ENCODE peak calls at places on chromosomes 11 and 22, in six cellular contexts. D is GM03348, A is BJ, J is erythroblast, W is NCI-H1417, Z is transverse colon. O is an unnamed sample.
A peak's percentile ranks its signal among the peaks of the same experiment; 100 is the strongest.

GRCh38 chr11:112523917-112524316 is 263.3 kb upstream of the PLET1 start:
- DNase-seq in D (no peak), A (no peak), J (no peak), W (no peak), Z (no peak), O (no peak)

GRCh38 chr11:111602865-111603632 is 800 bp downstream of the SIK2 start:
- DNase-seq in D (peak; percentile 58), A (no peak), J (peak; percentile 38), W (peak; percentile 28), Z (peak; percentile 44), O (no peak)

GRCh38 chr22:29202231-29203192 is 3.2 kb upstream of the EMID1 start:
- DNase-seq in D (no peak), A (no peak), J (peak; percentile 89), W (no peak), Z (peak; percentile 59), O (peak; percentile 84)

GRCh38 chr22:42692239-42693054 is 28.2 kb downstream of the A4GALT start:
- DNase-seq in D (no peak), A (no peak), J (no peak), W (no peak), Z (no peak), O (peak; percentile 68)

GRCh38 chr11:63919267-63920125 is 2.5 kb upstream of the RCOR2 start:
- DNase-seq in D (peak; percentile 70), A (no peak), J (no peak), W (peak; percentile 9), Z (peak; percentile 50), O (no peak)

GRCh38 chr11:45021692-45022130 is 71.0 kb upstream of the TP53I11 start:
- DNase-seq in D (peak; percentile 83), A (no peak), J (no peak), W (no peak), Z (peak; percentile 24), O (peak; percentile 63)

GRCh38 chr11:111097191-111097590 is 148.3 kb upstream of the POU2AF2 start:
- DNase-seq in D (no peak), A (no peak), J (no peak), W (no peak), Z (peak; percentile 11), O (peak; percentile 31)

GRCh38 chr11:10973416-10973815 is 115.6 kb upstream of the ZBED5 start:
- DNase-seq in D (no peak), A (no peak), J (no peak), W (no peak), Z (no peak), O (no peak)

GRCh38 chr11:67252831-67253239 is 13.4 kb upstream of the GRK2 start:
- DNase-seq in D (peak; percentile 27), A (no peak), J (peak; percentile 76), W (no peak), Z (no peak), O (peak; percentile 58)

GRCh38 chr22:45321827-45322226 is 12.1 kb downstream of the FAM118A start:
- DNase-seq in D (no peak), A (no peak), J (no peak), W (no peak), Z (no peak), O (no peak)

GRCh38 chr22:40002935-40003715 is 8.4 kb downstream of the FAM83F start:
- DNase-seq in D (no peak), A (no peak), J (no peak), W (no peak), Z (no peak), O (no peak)

GRCh38 chr22:30922151-30922611 is 46.4 kb downstream of the MORC2 start:
- DNase-seq in D (peak; percentile 81), A (no peak), J (peak; percentile 66), W (no peak), Z (peak; percentile 62), O (peak; percentile 59)

GRCh38 chr11:24386551-24387404 is 110.1 kb upstream of the LUZP2 start:
- DNase-seq in D (peak; percentile 48), A (no peak), J (no peak), W (peak; percentile 95), Z (no peak), O (no peak)

GRCh38 chr11:6413791-6414231 is 5.1 kb downstream of the APBB1 start:
- DNase-seq in D (no peak), A (no peak), J (no peak), W (peak; percentile 57), Z (no peak), O (no peak)

GRCh38 chr11:60899021-60899936 is 7.1 kb downstream of the PRPF19 start:
- DNase-seq in D (peak; percentile 83), A (no peak), J (peak; percentile 78), W (peak; percentile 37), Z (no peak), O (no peak)

GRCh38 chr22:46286941-46287872 is 9.5 kb upstream of the GTSE1 start:
- DNase-seq in D (no peak), A (no peak), J (no peak), W (no peak), Z (no peak), O (no peak)

GRCh38 chr11:130043575-130043974 is 26.1 kb upstream of the APLP2 start:
- DNase-seq in D (no peak), A (no peak), J (no peak), W (no peak), Z (no peak), O (no peak)

GRCh38 chr22:39238966-39239510 is 5.7 kb downstream of the PDGFB start:
- DNase-seq in D (no peak), A (no peak), J (no peak), W (no peak), Z (no peak), O (no peak)

GRCh38 chr11:120137611-120138521 is at the start of gene TRIM29:
- DNase-seq in D (peak; percentile 3), A (no peak), J (no peak), W (no peak), Z (peak; percentile 49), O (peak; percentile 64)

GRCh38 chr22:50737728-50738648 is at the start of gene ACR:
- DNase-seq in D (no peak), A (no peak), J (no peak), W (no peak), Z (no peak), O (no peak)

GRCh38 chr11:118679483-118679882 is at the start of gene TREH:
- DNase-seq in D (no peak), A (no peak), J (no peak), W (no peak), Z (peak; percentile 76), O (no peak)

GRCh38 chr11:59187587-59187986 is 15.7 kb downstream of the DTX4 start:
- DNase-seq in D (peak; percentile 30), A (no peak), J (no peak), W (no peak), Z (peak; percentile 71), O (peak; percentile 76)

GRCh38 chr11:77371646-77372045 is 70.2 kb upstream of the GDPD4 start:
- DNase-seq in D (no peak), A (no peak), J (no peak), W (no peak), Z (no peak), O (no peak)

GRCh38 chr11:57338152-57338551 is at the start of gene P2RX3:
- DNase-seq in D (no peak), A (no peak), J (no peak), W (no peak), Z (no peak), O (no peak)

GRCh38 chr22:19970479-19971275 is 29.1 kb upstream of the TXNRD2 start:
- DNase-seq in D (peak; percentile 90), A (no peak), J (peak; percentile 73), W (peak; percentile 9), Z (peak; percentile 73), O (peak; percentile 59)

GRCh38 chr11:6027501-6027900 is 3.1 kb downstream of the OR56A1 start:
- DNase-seq in D (no peak), A (no peak), J (no peak), W (no peak), Z (no peak), O (no peak)

GRCh38 chr22:47296405-47297260 is 534.2 kb downstream of the TBC1D22A start:
- DNase-seq in D (no peak), A (no peak), J (no peak), W (no peak), Z (no peak), O (peak; percentile 18)